ENCODE peak calls at places on chromosomes 6 and 20, in eight cellular contexts. V is uterus, H is RWPE1, P is GM10248, M is WTC11, L is dorsolateral prefrontal cortex, U is HCT116, Y is neural progenitor cell. C is an unnamed sample.

GRCh38 chr6:137155830-137156229 is 17.6 kb downstream of the IL22RA2 start:
- DNase-seq in V (no peak), L (no peak), H (peak; percentile 79), P (peak; percentile 26), M (no peak), U (no peak), Y (no peak), C (no peak)

GRCh38 chr6:26157150-26157837 is 70.1 kb downstream of the HFE start:
- DNase-seq in U (no peak), V (peak; percentile 72), H (peak; percentile 34), Y (peak; percentile 92), M (peak; percentile 77), P (peak; percentile 23), L (peak; percentile 22), C (no peak)

GRCh38 chr6:141677598-141678211 is 455.0 kb upstream of the GJE1 start:
- DNase-seq in P (no peak), V (no peak), H (peak; percentile 13), Y (peak; percentile 56), U (peak; percentile 40), M (no peak), L (no peak), C (peak; percentile 43)

GRCh38 chr6:142570221-142570671 is 268.4 kb downstream of the ADGRG6 start:
- DNase-seq in H (peak; percentile 58), L (no peak), U (no peak), V (no peak), M (no peak), P (no peak), Y (no peak), C (peak; percentile 40)

GRCh38 chr6:34132486-34133185 is 13.3 kb downstream of the GRM4 start:
- DNase-seq in V (no peak), P (peak; percentile 52), M (peak; percentile 89), Y (peak; percentile 90), H (peak; percentile 59), L (no peak), U (no peak), C (peak; percentile 17)

GRCh38 chr6:126041516-126042447 is 55.4 kb downstream of the TRMT11 start:
- DNase-seq in M (no peak), Y (no peak), V (no peak), H (no peak), L (no peak), U (no peak), P (no peak), C (no peak)

GRCh38 chr6:7649037-7649810 is 59.2 kb downstream of the SNRNP48 start:
- DNase-seq in M (no peak), P (no peak), H (no peak), Y (no peak), L (no peak), V (no peak), U (no peak), C (no peak)

GRCh38 chr20:15297059-15297875 is 959.9 kb upstream of the FLRT3 start:
- DNase-seq in V (no peak), P (no peak), U (no peak), L (no peak), Y (no peak), H (peak; percentile 13), M (no peak), C (no peak)

GRCh38 chr20:63216041-63216848 is at the start of gene YTHDF1:
- DNase-seq in U (peak; percentile 84), H (peak; percentile 100), P (peak; percentile 100), Y (peak; percentile 99), M (peak; percentile 93), L (peak; percentile 95), V (peak; percentile 94), C (peak; percentile 96)

GRCh38 chr6:31479151-31479932 is 18.6 kb upstream of the MICB start:
- DNase-seq in P (no peak), U (no peak), V (no peak), Y (peak; percentile 30), L (no peak), M (no peak), H (no peak), C (no peak)

GRCh38 chr6:137723273-137724017 is 143.6 kb upstream of the TNFAIP3 start:
- DNase-seq in P (no peak), H (no peak), V (no peak), Y (no peak), L (no peak), M (no peak), U (no peak), C (peak; percentile 99)

GRCh38 chr20:20371681-20372080 is 3.8 kb downstream of the INSM1 start:
- DNase-seq in U (no peak), P (no peak), Y (peak; percentile 43), L (no peak), H (no peak), M (no peak), V (no peak), C (no peak)

GRCh38 chr6:10589429-10589727 is 68.2 kb downstream of the GCNT2 start:
- DNase-seq in Y (no peak), U (no peak), P (no peak), L (no peak), H (no peak), M (no peak), V (no peak), C (no peak)

GRCh38 chr20:57076202-57076651 is 190.2 kb downstream of the BMP7 start:
- DNase-seq in P (no peak), H (peak; percentile 93), L (no peak), U (no peak), Y (no peak), M (no peak), V (no peak), C (peak; percentile 31)

GRCh38 chr20:62885808-62886708 is 24.4 kb upstream of the TCFL5 start:
- DNase-seq in U (no peak), P (no peak), L (no peak), M (no peak), V (no peak), H (no peak), Y (no peak), C (no peak)

GRCh38 chr6:137589067-137589848 is 95.1 kb upstream of the OLIG3 start:
- DNase-seq in M (peak; percentile 63), Y (peak; percentile 71), L (no peak), V (no peak), H (peak; percentile 7), P (peak; percentile 50), U (peak; percentile 57), C (peak; percentile 92)

GRCh38 chr20:12294684-12295083 is 377.0 kb downstream of the BTBD3 start:
- DNase-seq in P (no peak), Y (no peak), V (no peak), M (no peak), H (no peak), L (no peak), U (no peak), C (no peak)

GRCh38 chr20:46688151-46689081 is 828 bp downstream of the TP53RK start:
- DNase-seq in Y (no peak), L (no peak), H (peak; percentile 62), V (no peak), P (no peak), M (no peak), U (no peak), C (no peak)

GRCh38 chr6:154887051-154887450 is 108.1 kb upstream of the TIAM2 start:
- DNase-seq in H (peak; percentile 2), L (no peak), V (no peak), P (no peak), Y (no peak), M (no peak), U (no peak), C (no peak)

GRCh38 chr6:69914015-69914485 is 47.7 kb downstream of the COL19A1 start:
- DNase-seq in L (no peak), U (no peak), H (no peak), V (no peak), P (no peak), M (no peak), Y (peak; percentile 87), C (no peak)
- TF ChIP-seq CTCF in L (no peak), U (no peak), H (no peak), V (no peak), P (no peak), M (no peak), Y (peak; percentile 53), C (no peak)

DNA sequence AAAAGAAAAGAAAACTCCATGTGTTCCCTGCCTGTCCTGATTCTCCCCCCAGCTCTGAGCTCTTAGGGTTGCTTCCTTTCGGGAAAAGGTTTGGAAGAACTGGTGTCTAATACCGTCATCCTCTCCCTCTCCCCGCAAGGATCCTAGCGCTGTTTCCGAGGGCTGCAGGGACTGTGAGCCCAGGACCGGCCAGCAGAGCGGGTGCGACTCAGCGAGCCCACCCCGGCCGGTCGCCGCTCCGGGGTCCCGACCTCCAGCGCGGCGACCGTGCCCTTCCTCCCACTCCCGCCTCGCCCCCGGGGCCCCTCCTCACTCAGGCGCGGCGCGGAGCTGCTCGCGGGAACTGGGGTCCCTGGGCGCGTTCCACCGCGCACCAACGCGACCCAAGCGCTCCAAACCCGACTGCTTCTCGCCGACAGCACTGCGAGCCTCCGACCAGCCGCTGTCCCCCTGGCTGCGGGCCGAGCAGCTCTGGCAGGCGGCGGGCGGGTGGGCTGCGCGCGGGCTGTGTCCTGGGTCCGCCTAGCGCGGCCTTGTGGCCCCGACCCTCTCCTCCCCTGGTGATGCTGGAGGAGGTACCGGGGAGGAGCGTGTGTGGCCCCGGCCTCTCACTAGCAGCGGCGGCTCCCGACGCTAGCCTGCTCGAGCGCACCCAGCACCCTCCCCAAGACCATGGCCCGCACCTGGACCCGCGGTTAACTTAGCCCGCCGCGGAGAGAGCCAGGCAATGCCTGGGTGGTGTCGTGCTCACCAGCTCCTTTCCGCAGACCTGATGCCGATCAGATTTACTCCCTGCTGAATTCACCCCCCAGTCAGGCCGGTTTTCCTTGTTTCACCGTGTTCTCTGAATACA is at the start of gene PLA2G7:
- DNase-seq in V (no peak), U (no peak), P (no peak), Y (peak; percentile 74), H (peak; percentile 36), M (peak; percentile 65), L (peak; percentile 40), C (no peak)
- TF ChIP-seq CTCF in V (no peak), U (no peak), P (no peak), Y (no peak), H (no peak), M (no peak), L (no peak), C (no peak)

GRCh38 chr6:4396032-4396431 is 260.7 kb upstream of the ECI2 start:
- DNase-seq in Y (no peak), P (no peak), H (no peak), L (no peak), V (no peak), U (no peak), M (no peak), C (no peak)
- TF ChIP-seq CTCF in Y (no peak), P (no peak), H (no peak), L (no peak), V (no peak), U (no peak), M (no peak), C (no peak)

DNA sequence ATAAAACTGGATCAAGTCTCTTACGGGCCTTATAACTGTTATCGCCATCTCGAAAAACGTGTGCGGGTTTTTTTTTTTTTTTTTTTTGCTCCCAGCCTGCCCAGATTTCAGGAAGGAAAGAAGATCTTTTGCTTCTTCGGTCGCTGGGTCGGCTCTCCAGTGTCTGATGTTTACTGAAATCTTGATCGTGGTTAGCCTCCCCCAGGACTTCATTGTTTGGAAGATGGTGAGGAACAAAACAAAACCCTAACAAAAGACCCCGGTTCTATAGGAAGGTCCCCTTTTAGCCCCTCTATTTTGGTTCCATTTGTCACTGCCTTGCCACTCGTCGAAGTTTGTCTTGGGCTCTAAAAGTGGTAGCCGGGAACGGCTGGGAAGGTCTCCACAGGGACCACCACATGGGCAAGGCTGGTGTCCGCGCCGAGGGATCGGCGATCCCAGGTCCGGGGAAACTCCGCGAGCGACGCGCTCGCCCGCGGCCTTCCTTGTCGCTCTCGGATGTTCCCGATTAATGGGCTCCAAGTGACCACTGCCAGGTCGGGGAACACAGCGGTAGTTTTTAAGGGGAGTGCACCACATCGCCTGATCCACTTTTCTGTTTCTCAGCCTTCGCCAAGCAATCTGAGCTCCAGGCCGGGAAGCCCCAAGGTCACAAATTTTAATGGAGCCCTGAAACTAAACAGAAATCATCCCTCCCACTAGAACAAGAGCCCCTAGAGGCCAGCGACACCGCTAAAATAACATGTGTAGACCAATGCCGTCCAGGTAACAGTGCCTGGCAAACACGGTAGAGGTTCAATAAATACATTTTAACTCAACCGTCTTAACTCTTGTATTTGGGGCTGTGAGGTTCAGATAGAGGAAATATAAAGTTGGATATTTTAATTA is 27.0 kb downstream of the TRIM27 start:
- DNase-seq in V (peak; percentile 62), M (peak; percentile 61), P (peak; percentile 63), U (peak; percentile 51), L (peak; percentile 44), H (peak; percentile 51), Y (peak; percentile 77), C (peak; percentile 89)
- TF ChIP-seq CTCF in V (no peak), M (no peak), P (peak; percentile 5), U (peak; percentile 28), L (peak; percentile 31), H (peak; percentile 21), Y (peak; percentile 47), C (peak; percentile 40)